ENCODE peak calls at places on chromosomes 5 and 9, in eight cellular contexts. B, E, U, D, F, S, Z and K are unnamed samples.

GRCh38 chr9:25677301-25678146 is 720 bp downstream of the TUSC1 start:
- DNase-seq in B (peak; percentile 66), E (peak; percentile 59), U (peak; percentile 74), D (peak; percentile 88), F (peak; percentile 44), S (peak; percentile 7), Z (peak; percentile 95), K (peak; percentile 15)

GRCh38 chr9:16257604-16258003 is 612.9 kb downstream of the BNC2 start:
- DNase-seq in B (no peak), E (peak; percentile 18), U (peak; percentile 26), D (no peak), F (no peak), S (no peak), Z (no peak), K (no peak)

GRCh38 chr9:96202971-96203780 is 98.8 kb downstream of the HSD17B3 start:
- DNase-seq in B (no peak), E (no peak), U (no peak), D (no peak), F (no peak), S (no peak), Z (no peak), K (no peak)

GRCh38 chr9:94663139-94663538 is 23.8 kb upstream of the FBP1 start:
- DNase-seq in B (no peak), E (no peak), U (no peak), D (no peak), F (no peak), S (no peak), Z (no peak), K (no peak)

GRCh38 chr9:93250185-93250584 is 66.2 kb downstream of the WNK2 start:
- DNase-seq in B (no peak), E (no peak), U (no peak), D (no peak), F (no peak), S (no peak), Z (peak; percentile 24), K (no peak)

GRCh38 chr9:119963258-119963797 is 594.1 kb upstream of the BRINP1 start:
- DNase-seq in B (no peak), E (peak; percentile 7), U (peak; percentile 65), D (no peak), F (no peak), S (peak; percentile 97), Z (no peak), K (no peak)

GRCh38 chr9:69931340-69931739 is 110.7 kb downstream of the CFAP95 start:
- DNase-seq in B (no peak), E (no peak), U (peak; percentile 36), D (no peak), F (no peak), S (no peak), Z (no peak), K (no peak)

GRCh38 chr5:132829742-132830435 is 558 bp downstream of the SHROOM1 start:
- DNase-seq in B (no peak), E (peak; percentile 79), U (peak; percentile 59), D (peak; percentile 74), F (no peak), S (no peak), Z (peak; percentile 94), K (peak; percentile 78)

GRCh38 chr9:92463989-92464388 is 18.3 kb downstream of the ASPN start:
- DNase-seq in B (no peak), E (no peak), U (peak; percentile 94), D (no peak), F (no peak), S (peak; percentile 78), Z (no peak), K (no peak)

GRCh38 chr9:4375424-4376195 is 75.7 kb upstream of the GLIS3 start:
- DNase-seq in B (no peak), E (no peak), U (peak; percentile 80), D (no peak), F (no peak), S (peak; percentile 87), Z (no peak), K (no peak)

GRCh38 chr9:137357166-137357565 is 55.1 kb upstream of the NRARP start:
- DNase-seq in B (no peak), E (no peak), U (no peak), D (no peak), F (no peak), S (no peak), Z (no peak), K (no peak)

GRCh38 chr5:113489299-113489698 is 1.0 kb upstream of the MCC start:
- DNase-seq in B (no peak), E (no peak), U (peak; percentile 98), D (no peak), F (peak; percentile 53), S (peak; percentile 97), Z (no peak), K (no peak)

GRCh38 chr9:17462869-17463464 is 115.9 kb upstream of the SH3GL2 start:
- DNase-seq in B (no peak), E (peak; percentile 36), U (peak; percentile 80), D (no peak), F (no peak), S (peak; percentile 16), Z (no peak), K (no peak)

GRCh38 chr5:61450170-61450815 is 118.2 kb downstream of the ZSWIM6 start:
- DNase-seq in B (no peak), E (no peak), U (peak; percentile 94), D (no peak), F (no peak), S (peak; percentile 92), Z (no peak), K (no peak)

GRCh38 chr9:134353539-134353938 is 27.3 kb downstream of the RXRA start:
- DNase-seq in B (no peak), E (no peak), U (no peak), D (peak; percentile 59), F (no peak), S (no peak), Z (no peak), K (no peak)

GRCh38 chr9:126127591-126127990 is 199.0 kb upstream of the MVB12B start:
- DNase-seq in B (no peak), E (no peak), U (no peak), D (no peak), F (no peak), S (no peak), Z (no peak), K (no peak)

GRCh38 chr5:92086059-92086811 is 703.1 kb upstream of the ARRDC3 start:
- DNase-seq in B (no peak), E (no peak), U (no peak), D (no peak), F (no peak), S (no peak), Z (no peak), K (no peak)

GRCh38 chr5:14086261-14086660 is 56.9 kb upstream of the TRIO start:
- DNase-seq in B (no peak), E (no peak), U (peak; percentile 26), D (no peak), F (no peak), S (no peak), Z (no peak), K (no peak)

GRCh38 chr5:137498301-137498735 is 808 bp downstream of the SPOCK1 start:
- DNase-seq in B (no peak), E (peak; percentile 48), U (peak; percentile 32), D (no peak), F (no peak), S (no peak), Z (peak; percentile 77), K (no peak)

GRCh38 chr9:124880501-124880900 is 18.6 kb downstream of the ARPC5L start:
- DNase-seq in B (no peak), E (no peak), U (no peak), D (no peak), F (no peak), S (no peak), Z (no peak), K (no peak)

GRCh38 chr9:22307013-22307711 is 139.5 kb upstream of the DMRTA1 start:
- DNase-seq in B (no peak), E (peak; percentile 44), U (peak; percentile 79), D (no peak), F (no peak), S (peak; percentile 34), Z (no peak), K (no peak)

GRCh38 chr9:22308177-22308576 is 138.4 kb upstream of the DMRTA1 start:
- DNase-seq in B (no peak), E (no peak), U (no peak), D (no peak), F (no peak), S (no peak), Z (no peak), K (no peak)
- TF ChIP-seq CTCF in B (no peak), E (peak; percentile 21), U (no peak), D (no peak), F (no peak), S (no peak), Z (no peak), K (no peak)

GRCh38 chr5:31663519-31663918 is 24.6 kb downstream of the PDZD2 start:
- DNase-seq in B (no peak), E (no peak), U (peak; percentile 74), D (peak; percentile 23), F (no peak), S (peak; percentile 28), Z (no peak), K (no peak)

GRCh38 chr5:31661257-31661656 is 22.3 kb downstream of the PDZD2 start:
- DNase-seq in B (no peak), E (no peak), U (no peak), D (no peak), F (no peak), S (no peak), Z (no peak), K (no peak)

DNA sequence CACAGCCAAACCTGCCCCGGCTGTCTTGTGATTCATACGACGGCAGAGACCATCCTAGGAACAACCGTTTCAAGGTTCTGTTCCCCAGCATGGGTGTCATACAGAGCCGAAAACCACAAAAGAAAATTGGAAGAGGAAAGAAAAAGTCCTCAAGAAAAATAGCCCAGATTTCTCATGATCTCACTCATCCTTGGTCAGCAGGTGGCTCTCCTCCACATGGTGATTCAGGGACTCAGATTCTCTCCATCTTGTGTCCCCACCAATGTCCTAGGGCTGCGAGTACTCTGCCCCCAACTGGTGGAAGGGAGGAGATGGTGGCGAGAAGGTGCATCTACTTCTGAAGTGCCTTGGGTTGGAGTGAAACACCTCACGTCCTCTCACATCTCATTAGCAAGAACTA is 25.6 kb downstream of the PDZD2 start:
- DNase-seq in B (no peak), E (no peak), U (no peak), D (no peak), F (no peak), S (no peak), Z (no peak), K (no peak)
- TF ChIP-seq CTCF in B (no peak), E (no peak), U (no peak), D (no peak), F (no peak), S (no peak), Z (no peak), K (no peak)

DNA sequence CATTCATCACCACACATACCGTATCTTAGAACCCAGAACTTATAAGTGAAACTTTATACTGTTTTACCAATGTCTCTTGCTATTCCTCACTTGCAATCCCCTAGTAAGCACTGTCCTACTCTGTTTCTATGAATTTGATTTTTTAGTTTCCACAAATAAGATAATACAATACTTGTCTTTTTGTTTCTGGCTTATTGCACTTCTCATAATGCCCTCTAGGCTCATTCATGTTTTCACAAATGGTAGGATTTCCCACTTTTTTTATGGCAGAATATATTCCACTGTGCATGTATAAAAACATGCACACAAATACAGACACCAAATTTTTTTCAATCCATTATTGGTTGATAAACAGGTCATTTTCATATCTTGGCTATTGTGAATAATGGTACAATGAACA is 1742.3 kb upstream of the NUDT12 start:
- DNase-seq in B (no peak), E (no peak), U (no peak), D (no peak), F (no peak), S (no peak), Z (no peak), K (no peak)
- TF ChIP-seq CTCF in B (no peak), E (peak; percentile 60), U (no peak), D (no peak), F (no peak), S (no peak), Z (no peak), K (no peak)

GRCh38 chr9:129586647-129587046 is 34.3 kb downstream of the C9orf50 start:
- DNase-seq in B (no peak), E (no peak), U (no peak), D (no peak), F (no peak), S (no peak), Z (no peak), K (no peak)
- TF ChIP-seq CTCF in B (no peak), E (no peak), U (no peak), D (no peak), F (no peak), S (no peak), Z (no peak), K (no peak)